ENCODE peak calls at places on chromosomes 11 and 22, in nine cellular contexts. One of them, this sample, is unnamed.

GRCh38 chr11:33893711-33894401 is 2.0 kb upstream of the LMO2 start:
- DNase-seq in SHP77: no peak
- DNase-seq in stimulated activated CD4-positive, alpha-beta T cell treated with anti-CD3 and anti-CD28 coated beads, Interleukin-12 subunit alpha, Interleukin-12 subunit beta, amount 100 ng/mL, for 4 hours: peak; percentile 65
- DNase-seq in heart left ventricle: no peak
- DNase-seq in ACHN: no peak
- DNase-seq in fibroblast of mammary gland: no peak
- DNase-seq in tibial nerve: no peak
- DNase-seq in activated CD4-positive, alpha-beta T cell treated with anti-CD3 and anti-CD28 coated beads for 48 hours: peak; percentile 86
- DNase-seq in Peyer's patch: peak; percentile 65
- DNase-seq in this sample: no peak

GRCh38 chr11:44559207-44559943 is 6.1 kb upstream of the CD82 start:
- DNase-seq in SHP77: no peak
- DNase-seq in stimulated activated CD4-positive, alpha-beta T cell treated with anti-CD3 and anti-CD28 coated beads, Interleukin-12 subunit alpha, Interleukin-12 subunit beta, amount 100 ng/mL, for 4 hours: no peak
- DNase-seq in heart left ventricle: no peak
- DNase-seq in ACHN: no peak
- DNase-seq in fibroblast of mammary gland: no peak
- DNase-seq in tibial nerve: no peak
- DNase-seq in activated CD4-positive, alpha-beta T cell treated with anti-CD3 and anti-CD28 coated beads for 48 hours: peak; percentile 34
- DNase-seq in Peyer's patch: peak; percentile 64
- DNase-seq in this sample: no peak

GRCh38 chr11:81495699-81496292 is 1237.9 kb downstream of the FAM181B start:
- DNase-seq in SHP77: no peak
- DNase-seq in stimulated activated CD4-positive, alpha-beta T cell treated with anti-CD3 and anti-CD28 coated beads, Interleukin-12 subunit alpha, Interleukin-12 subunit beta, amount 100 ng/mL, for 4 hours: no peak
- DNase-seq in heart left ventricle: no peak
- DNase-seq in ACHN: no peak
- DNase-seq in fibroblast of mammary gland: no peak
- DNase-seq in tibial nerve: no peak
- DNase-seq in activated CD4-positive, alpha-beta T cell treated with anti-CD3 and anti-CD28 coated beads for 48 hours: no peak
- DNase-seq in Peyer's patch: no peak
- DNase-seq in this sample: no peak

GRCh38 chr22:50206599-50206998 is 5.8 kb downstream of the SELENOO start:
- DNase-seq in SHP77: peak; percentile 33
- DNase-seq in stimulated activated CD4-positive, alpha-beta T cell treated with anti-CD3 and anti-CD28 coated beads, Interleukin-12 subunit alpha, Interleukin-12 subunit beta, amount 100 ng/mL, for 4 hours: no peak
- DNase-seq in heart left ventricle: peak; percentile 90
- DNase-seq in ACHN: peak; percentile 24
- DNase-seq in fibroblast of mammary gland: peak; percentile 76
- DNase-seq in tibial nerve: no peak
- DNase-seq in activated CD4-positive, alpha-beta T cell treated with anti-CD3 and anti-CD28 coated beads for 48 hours: no peak
- DNase-seq in Peyer's patch: no peak
- DNase-seq in this sample: peak; percentile 79

GRCh38 chr11:46102843-46103242 is 18.4 kb downstream of the PHF21A start:
- DNase-seq in SHP77: no peak
- DNase-seq in stimulated activated CD4-positive, alpha-beta T cell treated with anti-CD3 and anti-CD28 coated beads, Interleukin-12 subunit alpha, Interleukin-12 subunit beta, amount 100 ng/mL, for 4 hours: no peak
- DNase-seq in heart left ventricle: no peak
- DNase-seq in ACHN: no peak
- DNase-seq in fibroblast of mammary gland: no peak
- DNase-seq in tibial nerve: no peak
- DNase-seq in activated CD4-positive, alpha-beta T cell treated with anti-CD3 and anti-CD28 coated beads for 48 hours: no peak
- DNase-seq in Peyer's patch: no peak
- DNase-seq in this sample: no peak

GRCh38 chr11:1081601-1082311 is 7.1 kb downstream of the MUC2 start:
- DNase-seq in SHP77: no peak
- DNase-seq in stimulated activated CD4-positive, alpha-beta T cell treated with anti-CD3 and anti-CD28 coated beads, Interleukin-12 subunit alpha, Interleukin-12 subunit beta, amount 100 ng/mL, for 4 hours: no peak
- DNase-seq in heart left ventricle: no peak
- DNase-seq in ACHN: no peak
- DNase-seq in fibroblast of mammary gland: no peak
- DNase-seq in tibial nerve: no peak
- DNase-seq in activated CD4-positive, alpha-beta T cell treated with anti-CD3 and anti-CD28 coated beads for 48 hours: no peak
- DNase-seq in Peyer's patch: no peak
- DNase-seq in this sample: peak; percentile 77

GRCh38 chr11:45995342-45995734 is 72.9 kb downstream of the LARGE2 start:
- DNase-seq in SHP77: no peak
- DNase-seq in stimulated activated CD4-positive, alpha-beta T cell treated with anti-CD3 and anti-CD28 coated beads, Interleukin-12 subunit alpha, Interleukin-12 subunit beta, amount 100 ng/mL, for 4 hours: no peak
- DNase-seq in heart left ventricle: no peak
- DNase-seq in ACHN: no peak
- DNase-seq in fibroblast of mammary gland: no peak
- DNase-seq in tibial nerve: no peak
- DNase-seq in activated CD4-positive, alpha-beta T cell treated with anti-CD3 and anti-CD28 coated beads for 48 hours: no peak
- DNase-seq in Peyer's patch: no peak
- DNase-seq in this sample: no peak

GRCh38 chr22:36732609-36733008 is 29.1 kb upstream of the CACNG2 start:
- DNase-seq in SHP77: no peak
- DNase-seq in stimulated activated CD4-positive, alpha-beta T cell treated with anti-CD3 and anti-CD28 coated beads, Interleukin-12 subunit alpha, Interleukin-12 subunit beta, amount 100 ng/mL, for 4 hours: no peak
- DNase-seq in heart left ventricle: no peak
- DNase-seq in ACHN: no peak
- DNase-seq in fibroblast of mammary gland: no peak
- DNase-seq in tibial nerve: no peak
- DNase-seq in activated CD4-positive, alpha-beta T cell treated with anti-CD3 and anti-CD28 coated beads for 48 hours: no peak
- DNase-seq in Peyer's patch: peak; percentile 17
- DNase-seq in this sample: no peak

GRCh38 chr11:61774441-61774840 is 18.0 kb downstream of the TMEM258 start:
- DNase-seq in SHP77: no peak
- DNase-seq in stimulated activated CD4-positive, alpha-beta T cell treated with anti-CD3 and anti-CD28 coated beads, Interleukin-12 subunit alpha, Interleukin-12 subunit beta, amount 100 ng/mL, for 4 hours: no peak
- DNase-seq in heart left ventricle: no peak
- DNase-seq in ACHN: no peak
- DNase-seq in fibroblast of mammary gland: no peak
- DNase-seq in tibial nerve: no peak
- DNase-seq in activated CD4-positive, alpha-beta T cell treated with anti-CD3 and anti-CD28 coated beads for 48 hours: no peak
- DNase-seq in Peyer's patch: no peak
- DNase-seq in this sample: no peak

GRCh38 chr11:47950396-47950795 is 30.0 kb upstream of the PTPRJ start:
- DNase-seq in SHP77: no peak
- DNase-seq in stimulated activated CD4-positive, alpha-beta T cell treated with anti-CD3 and anti-CD28 coated beads, Interleukin-12 subunit alpha, Interleukin-12 subunit beta, amount 100 ng/mL, for 4 hours: peak; percentile 40
- DNase-seq in heart left ventricle: no peak
- DNase-seq in ACHN: no peak
- DNase-seq in fibroblast of mammary gland: no peak
- DNase-seq in tibial nerve: no peak
- DNase-seq in activated CD4-positive, alpha-beta T cell treated with anti-CD3 and anti-CD28 coated beads for 48 hours: peak; percentile 62
- DNase-seq in Peyer's patch: peak; percentile 81
- DNase-seq in this sample: no peak

GRCh38 chr11:117316197-117316961 is at the start of gene BACE1:
- DNase-seq in SHP77: peak; percentile 90
- DNase-seq in stimulated activated CD4-positive, alpha-beta T cell treated with anti-CD3 and anti-CD28 coated beads, Interleukin-12 subunit alpha, Interleukin-12 subunit beta, amount 100 ng/mL, for 4 hours: no peak
- DNase-seq in heart left ventricle: peak; percentile 92
- DNase-seq in ACHN: peak; percentile 84
- DNase-seq in fibroblast of mammary gland: peak; percentile 82
- DNase-seq in tibial nerve: peak; percentile 66
- DNase-seq in activated CD4-positive, alpha-beta T cell treated with anti-CD3 and anti-CD28 coated beads for 48 hours: peak; percentile 36
- DNase-seq in Peyer's patch: peak; percentile 77
- DNase-seq in this sample: no peak

GRCh38 chr11:59555601-59556114 is 44.3 kb downstream of the OR4D9 start:
- DNase-seq in SHP77: no peak
- DNase-seq in stimulated activated CD4-positive, alpha-beta T cell treated with anti-CD3 and anti-CD28 coated beads, Interleukin-12 subunit alpha, Interleukin-12 subunit beta, amount 100 ng/mL, for 4 hours: no peak
- DNase-seq in heart left ventricle: no peak
- DNase-seq in ACHN: no peak
- DNase-seq in fibroblast of mammary gland: no peak
- DNase-seq in tibial nerve: no peak
- DNase-seq in activated CD4-positive, alpha-beta T cell treated with anti-CD3 and anti-CD28 coated beads for 48 hours: no peak
- DNase-seq in Peyer's patch: no peak
- DNase-seq in this sample: no peak

GRCh38 chr22:43550024-43550620 is 138.3 kb downstream of the MPPED1 start:
- DNase-seq in SHP77: no peak
- DNase-seq in stimulated activated CD4-positive, alpha-beta T cell treated with anti-CD3 and anti-CD28 coated beads, Interleukin-12 subunit alpha, Interleukin-12 subunit beta, amount 100 ng/mL, for 4 hours: no peak
- DNase-seq in heart left ventricle: no peak
- DNase-seq in ACHN: no peak
- DNase-seq in fibroblast of mammary gland: no peak
- DNase-seq in tibial nerve: no peak
- DNase-seq in activated CD4-positive, alpha-beta T cell treated with anti-CD3 and anti-CD28 coated beads for 48 hours: no peak
- DNase-seq in Peyer's patch: peak; percentile 28
- DNase-seq in this sample: no peak

GRCh38 chr11:62786318-62787004 is 741 bp upstream of the TMEM179B start:
- DNase-seq in SHP77: peak; percentile 76
- DNase-seq in stimulated activated CD4-positive, alpha-beta T cell treated with anti-CD3 and anti-CD28 coated beads, Interleukin-12 subunit alpha, Interleukin-12 subunit beta, amount 100 ng/mL, for 4 hours: peak; percentile 77
- DNase-seq in heart left ventricle: peak; percentile 93
- DNase-seq in ACHN: peak; percentile 83
- DNase-seq in fibroblast of mammary gland: peak; percentile 68
- DNase-seq in tibial nerve: peak; percentile 76
- DNase-seq in activated CD4-positive, alpha-beta T cell treated with anti-CD3 and anti-CD28 coated beads for 48 hours: peak; percentile 90
- DNase-seq in Peyer's patch: peak; percentile 96
- DNase-seq in this sample: peak; percentile 88

GRCh38 chr11:76236092-76237026 is 30.1 kb upstream of the WNT11 start:
- DNase-seq in SHP77: peak; percentile 87
- DNase-seq in stimulated activated CD4-positive, alpha-beta T cell treated with anti-CD3 and anti-CD28 coated beads, Interleukin-12 subunit alpha, Interleukin-12 subunit beta, amount 100 ng/mL, for 4 hours: peak; percentile 47
- DNase-seq in heart left ventricle: peak; percentile 77
- DNase-seq in ACHN: peak; percentile 62
- DNase-seq in fibroblast of mammary gland: peak; percentile 50
- DNase-seq in tibial nerve: peak; percentile 57
- DNase-seq in activated CD4-positive, alpha-beta T cell treated with anti-CD3 and anti-CD28 coated beads for 48 hours: peak; percentile 64
- DNase-seq in Peyer's patch: peak; percentile 76
- DNase-seq in this sample: peak; percentile 89

GRCh38 chr22:46797355-46797754 is 34.9 kb downstream of the TBC1D22A start:
- DNase-seq in SHP77: peak; percentile 32
- DNase-seq in stimulated activated CD4-positive, alpha-beta T cell treated with anti-CD3 and anti-CD28 coated beads, Interleukin-12 subunit alpha, Interleukin-12 subunit beta, amount 100 ng/mL, for 4 hours: no peak
- DNase-seq in heart left ventricle: no peak
- DNase-seq in ACHN: peak; percentile 10
- DNase-seq in fibroblast of mammary gland: peak; percentile 21
- DNase-seq in tibial nerve: no peak
- DNase-seq in activated CD4-positive, alpha-beta T cell treated with anti-CD3 and anti-CD28 coated beads for 48 hours: no peak
- DNase-seq in Peyer's patch: peak; percentile 43
- DNase-seq in this sample: peak; percentile 68

GRCh38 chr11:132983289-132983688 is 549.0 kb downstream of the OPCML start:
- DNase-seq in SHP77: no peak
- DNase-seq in stimulated activated CD4-positive, alpha-beta T cell treated with anti-CD3 and anti-CD28 coated beads, Interleukin-12 subunit alpha, Interleukin-12 subunit beta, amount 100 ng/mL, for 4 hours: no peak
- DNase-seq in heart left ventricle: no peak
- DNase-seq in ACHN: no peak
- DNase-seq in fibroblast of mammary gland: no peak
- DNase-seq in tibial nerve: no peak
- DNase-seq in activated CD4-positive, alpha-beta T cell treated with anti-CD3 and anti-CD28 coated beads for 48 hours: no peak
- DNase-seq in Peyer's patch: no peak
- DNase-seq in this sample: no peak

GRCh38 chr11:128624269-128625170 is 37.2 kb upstream of the ETS1 start:
- DNase-seq in SHP77: no peak
- DNase-seq in stimulated activated CD4-positive, alpha-beta T cell treated with anti-CD3 and anti-CD28 coated beads, Interleukin-12 subunit alpha, Interleukin-12 subunit beta, amount 100 ng/mL, for 4 hours: no peak
- DNase-seq in heart left ventricle: no peak
- DNase-seq in ACHN: no peak
- DNase-seq in fibroblast of mammary gland: no peak
- DNase-seq in tibial nerve: no peak
- DNase-seq in activated CD4-positive, alpha-beta T cell treated with anti-CD3 and anti-CD28 coated beads for 48 hours: peak; percentile 62
- DNase-seq in Peyer's patch: peak; percentile 86
- DNase-seq in this sample: peak; percentile 67

GRCh38 chr11:69511358-69512015 is 30.0 kb downstream of the LINC01488 start:
- DNase-seq in SHP77: no peak
- DNase-seq in stimulated activated CD4-positive, alpha-beta T cell treated with anti-CD3 and anti-CD28 coated beads, Interleukin-12 subunit alpha, Interleukin-12 subunit beta, amount 100 ng/mL, for 4 hours: no peak
- DNase-seq in heart left ventricle: no peak
- DNase-seq in ACHN: no peak
- DNase-seq in fibroblast of mammary gland: peak; percentile 94
- DNase-seq in tibial nerve: no peak
- DNase-seq in activated CD4-positive, alpha-beta T cell treated with anti-CD3 and anti-CD28 coated beads for 48 hours: no peak
- DNase-seq in Peyer's patch: no peak
- DNase-seq in this sample: peak; percentile 25

GRCh38 chr22:43592470-43592869 is 180.7 kb downstream of the MPPED1 start:
- DNase-seq in SHP77: no peak
- DNase-seq in stimulated activated CD4-positive, alpha-beta T cell treated with anti-CD3 and anti-CD28 coated beads, Interleukin-12 subunit alpha, Interleukin-12 subunit beta, amount 100 ng/mL, for 4 hours: no peak
- DNase-seq in heart left ventricle: no peak
- DNase-seq in ACHN: no peak
- DNase-seq in fibroblast of mammary gland: no peak
- DNase-seq in tibial nerve: no peak
- DNase-seq in activated CD4-positive, alpha-beta T cell treated with anti-CD3 and anti-CD28 coated beads for 48 hours: no peak
- DNase-seq in Peyer's patch: no peak
- DNase-seq in this sample: no peak

GRCh38 chr22:44190381-44190976 is 9.8 kb downstream of the PARVG start:
- DNase-seq in SHP77: no peak
- DNase-seq in stimulated activated CD4-positive, alpha-beta T cell treated with anti-CD3 and anti-CD28 coated beads, Interleukin-12 subunit alpha, Interleukin-12 subunit beta, amount 100 ng/mL, for 4 hours: no peak
- DNase-seq in heart left ventricle: no peak
- DNase-seq in ACHN: no peak
- DNase-seq in fibroblast of mammary gland: no peak
- DNase-seq in tibial nerve: no peak
- DNase-seq in activated CD4-positive, alpha-beta T cell treated with anti-CD3 and anti-CD28 coated beads for 48 hours: no peak
- DNase-seq in Peyer's patch: no peak
- DNase-seq in this sample: no peak

GRCh38 chr22:27576815-27577564 is 224.6 kb downstream of the MN1 start:
- DNase-seq in SHP77: no peak
- DNase-seq in stimulated activated CD4-positive, alpha-beta T cell treated with anti-CD3 and anti-CD28 coated beads, Interleukin-12 subunit alpha, Interleukin-12 subunit beta, amount 100 ng/mL, for 4 hours: no peak
- DNase-seq in heart left ventricle: peak; percentile 76
- DNase-seq in ACHN: no peak
- DNase-seq in fibroblast of mammary gland: no peak
- DNase-seq in tibial nerve: no peak
- DNase-seq in activated CD4-positive, alpha-beta T cell treated with anti-CD3 and anti-CD28 coated beads for 48 hours: no peak
- DNase-seq in Peyer's patch: no peak
- DNase-seq in this sample: no peak

GRCh38 chr11:19727246-19727645 is 14.6 kb downstream of the NAV2 start:
- DNase-seq in SHP77: no peak
- DNase-seq in stimulated activated CD4-positive, alpha-beta T cell treated with anti-CD3 and anti-CD28 coated beads, Interleukin-12 subunit alpha, Interleukin-12 subunit beta, amount 100 ng/mL, for 4 hours: no peak
- DNase-seq in heart left ventricle: no peak
- DNase-seq in ACHN: no peak
- DNase-seq in fibroblast of mammary gland: peak; percentile 79
- DNase-seq in tibial nerve: no peak
- DNase-seq in activated CD4-positive, alpha-beta T cell treated with anti-CD3 and anti-CD28 coated beads for 48 hours: no peak
- DNase-seq in Peyer's patch: no peak
- DNase-seq in this sample: no peak

GRCh38 chr11:34583818-34584217 is 37.1 kb upstream of the EHF start:
- DNase-seq in SHP77: no peak
- DNase-seq in stimulated activated CD4-positive, alpha-beta T cell treated with anti-CD3 and anti-CD28 coated beads, Interleukin-12 subunit alpha, Interleukin-12 subunit beta, amount 100 ng/mL, for 4 hours: no peak
- DNase-seq in heart left ventricle: no peak
- DNase-seq in ACHN: no peak
- DNase-seq in fibroblast of mammary gland: no peak
- DNase-seq in tibial nerve: no peak
- DNase-seq in activated CD4-positive, alpha-beta T cell treated with anti-CD3 and anti-CD28 coated beads for 48 hours: no peak
- DNase-seq in Peyer's patch: no peak
- DNase-seq in this sample: no peak

GRCh38 chr22:38114484-38115398 is 4.3 kb upstream of the BAIAP2L2 start:
- DNase-seq in SHP77: peak; percentile 56
- DNase-seq in stimulated activated CD4-positive, alpha-beta T cell treated with anti-CD3 and anti-CD28 coated beads, Interleukin-12 subunit alpha, Interleukin-12 subunit beta, amount 100 ng/mL, for 4 hours: peak; percentile 76
- DNase-seq in heart left ventricle: peak; percentile 90
- DNase-seq in ACHN: peak; percentile 68
- DNase-seq in fibroblast of mammary gland: peak; percentile 75
- DNase-seq in tibial nerve: peak; percentile 88
- DNase-seq in activated CD4-positive, alpha-beta T cell treated with anti-CD3 and anti-CD28 coated beads for 48 hours: peak; percentile 86
- DNase-seq in Peyer's patch: peak; percentile 91
- DNase-seq in this sample: peak; percentile 95

GRCh38 chr22:47645450-47645914 is 883.0 kb downstream of the TBC1D22A start:
- DNase-seq in SHP77: no peak
- DNase-seq in stimulated activated CD4-positive, alpha-beta T cell treated with anti-CD3 and anti-CD28 coated beads, Interleukin-12 subunit alpha, Interleukin-12 subunit beta, amount 100 ng/mL, for 4 hours: no peak
- DNase-seq in heart left ventricle: no peak
- DNase-seq in ACHN: no peak
- DNase-seq in fibroblast of mammary gland: no peak
- DNase-seq in tibial nerve: no peak
- DNase-seq in activated CD4-positive, alpha-beta T cell treated with anti-CD3 and anti-CD28 coated beads for 48 hours: no peak
- DNase-seq in Peyer's patch: no peak
- DNase-seq in this sample: no peak

GRCh38 chr11:36253238-36253637 is 36.0 kb downstream of the COMMD9 start:
- DNase-seq in SHP77: no peak
- DNase-seq in stimulated activated CD4-positive, alpha-beta T cell treated with anti-CD3 and anti-CD28 coated beads, Interleukin-12 subunit alpha, Interleukin-12 subunit beta, amount 100 ng/mL, for 4 hours: no peak
- DNase-seq in heart left ventricle: no peak
- DNase-seq in ACHN: no peak
- DNase-seq in fibroblast of mammary gland: no peak
- DNase-seq in tibial nerve: no peak
- DNase-seq in activated CD4-positive, alpha-beta T cell treated with anti-CD3 and anti-CD28 coated beads for 48 hours: no peak
- DNase-seq in Peyer's patch: no peak
- DNase-seq in this sample: no peak

GRCh38 chr22:17748555-17749353 is 25.5 kb downstream of the BID start:
- DNase-seq in SHP77: no peak
- DNase-seq in stimulated activated CD4-positive, alpha-beta T cell treated with anti-CD3 and anti-CD28 coated beads, Interleukin-12 subunit alpha, Interleukin-12 subunit beta, amount 100 ng/mL, for 4 hours: no peak
- DNase-seq in heart left ventricle: peak; percentile 33
- DNase-seq in ACHN: no peak
- DNase-seq in fibroblast of mammary gland: no peak
- DNase-seq in tibial nerve: no peak
- DNase-seq in activated CD4-positive, alpha-beta T cell treated with anti-CD3 and anti-CD28 coated beads for 48 hours: no peak
- DNase-seq in Peyer's patch: no peak
- DNase-seq in this sample: no peak

GRCh38 chr11:105244157-105244820 is 104.7 kb upstream of the CARD18 start:
- DNase-seq in SHP77: no peak
- DNase-seq in stimulated activated CD4-positive, alpha-beta T cell treated with anti-CD3 and anti-CD28 coated beads, Interleukin-12 subunit alpha, Interleukin-12 subunit beta, amount 100 ng/mL, for 4 hours: no peak
- DNase-seq in heart left ventricle: peak; percentile 51
- DNase-seq in ACHN: peak; percentile 88
- DNase-seq in fibroblast of mammary gland: peak; percentile 95
- DNase-seq in tibial nerve: no peak
- DNase-seq in activated CD4-positive, alpha-beta T cell treated with anti-CD3 and anti-CD28 coated beads for 48 hours: no peak
- DNase-seq in Peyer's patch: no peak
- DNase-seq in this sample: no peak

GRCh38 chr22:27438271-27438980 is 363.1 kb downstream of the MN1 start:
- DNase-seq in SHP77: peak; percentile 15
- DNase-seq in stimulated activated CD4-positive, alpha-beta T cell treated with anti-CD3 and anti-CD28 coated beads, Interleukin-12 subunit alpha, Interleukin-12 subunit beta, amount 100 ng/mL, for 4 hours: no peak
- DNase-seq in heart left ventricle: peak; percentile 64
- DNase-seq in ACHN: no peak
- DNase-seq in fibroblast of mammary gland: no peak
- DNase-seq in tibial nerve: no peak
- DNase-seq in activated CD4-positive, alpha-beta T cell treated with anti-CD3 and anti-CD28 coated beads for 48 hours: no peak
- DNase-seq in Peyer's patch: no peak
- DNase-seq in this sample: peak; percentile 56

GRCh38 chr11:830295-831131 is 2.2 kb upstream of the CD151 start:
- DNase-seq in SHP77: no peak
- DNase-seq in stimulated activated CD4-positive, alpha-beta T cell treated with anti-CD3 and anti-CD28 coated beads, Interleukin-12 subunit alpha, Interleukin-12 subunit beta, amount 100 ng/mL, for 4 hours: peak; percentile 52
- DNase-seq in heart left ventricle: peak; percentile 88
- DNase-seq in ACHN: peak; percentile 84
- DNase-seq in fibroblast of mammary gland: no peak
- DNase-seq in tibial nerve: no peak
- DNase-seq in activated CD4-positive, alpha-beta T cell treated with anti-CD3 and anti-CD28 coated beads for 48 hours: peak; percentile 71
- DNase-seq in Peyer's patch: peak; percentile 91
- DNase-seq in this sample: peak; percentile 84